ENCODE peak calls at places on chromosomes 5 and 9, in five cellular contexts. One of them, this sample, is unnamed. For H3K27me3, the result is how much of the 10 kb centered on the place peaks cover.

GRCh38 chr5:93576994-93577575 is 3.9 kb downstream of the NR2F1-AS1 start:
- DNase-seq in esophagus squamous epithelium: no peak
- DNase-seq in hepatocyte: no peak
- DNase-seq in heart right ventricle: no peak
- DNase-seq in HCT116: no peak
- DNase-seq in this sample: no peak

GRCh38 chr5:166509085-166509484 is 1782.4 kb upstream of the WWC1 start:
- DNase-seq in heart right ventricle: no peak
- DNase-seq in HCT116: no peak
- DNase-seq in hepatocyte: peak
- DNase-seq in esophagus squamous epithelium: no peak
- DNase-seq in this sample: no peak

GRCh38 chr5:176538505-176538806 is 1.3 kb upstream of the RNF44 start:
- DNase-seq in heart right ventricle: no peak
- DNase-seq in hepatocyte: peak
- DNase-seq in HCT116: no peak
- DNase-seq in esophagus squamous epithelium: no peak
- DNase-seq in this sample: no peak

GRCh38 chr9:122346478-122347347 is 24.1 kb upstream of the PTGS1 start:
- DNase-seq in heart right ventricle: peak
- DNase-seq in HCT116: no peak
- DNase-seq in hepatocyte: peak
- DNase-seq in esophagus squamous epithelium: no peak
- DNase-seq in this sample: peak

GRCh38 chr9:128416014-128416413 is 4.6 kb upstream of the CERCAM start:
- DNase-seq in heart right ventricle: no peak
- DNase-seq in esophagus squamous epithelium: no peak
- DNase-seq in HCT116: no peak
- DNase-seq in hepatocyte: no peak
- DNase-seq in this sample: no peak

GRCh38 chr5:59829389-59829788 is 64.1 kb downstream of the PDE4D start:
- DNase-seq in esophagus squamous epithelium: no peak
- DNase-seq in heart right ventricle: no peak
- DNase-seq in HCT116: no peak
- DNase-seq in hepatocyte: no peak
- DNase-seq in this sample: no peak

GRCh38 chr5:83388608-83389007 is 82.9 kb upstream of the VCAN start:
- DNase-seq in heart right ventricle: no peak
- DNase-seq in hepatocyte: peak
- DNase-seq in HCT116: no peak
- DNase-seq in esophagus squamous epithelium: no peak
- DNase-seq in this sample: no peak

GRCh38 chr5:159003045-159004030 is 96.4 kb downstream of the EBF1 start:
- DNase-seq in heart right ventricle: no peak
- DNase-seq in esophagus squamous epithelium: no peak
- DNase-seq in hepatocyte: peak
- DNase-seq in HCT116: no peak
- DNase-seq in this sample: no peak

GRCh38 chr9:19804431-19804830 is 15.6 kb upstream of the SLC24A2 start:
- DNase-seq in hepatocyte: no peak
- DNase-seq in HCT116: no peak
- DNase-seq in heart right ventricle: no peak
- DNase-seq in esophagus squamous epithelium: no peak
- DNase-seq in this sample: no peak

GRCh38 chr5:57736716-57737115 is 254.1 kb upstream of the ACTBL2 start:
- DNase-seq in esophagus squamous epithelium: no peak
- DNase-seq in HCT116: no peak
- DNase-seq in hepatocyte: no peak
- DNase-seq in heart right ventricle: no peak
- DNase-seq in this sample: no peak

GRCh38 chr5:93313672-93314071 is 267.3 kb downstream of the NR2F1-AS1 start:
- DNase-seq in HCT116: no peak
- DNase-seq in esophagus squamous epithelium: no peak
- DNase-seq in heart right ventricle: no peak
- DNase-seq in hepatocyte: no peak
- DNase-seq in this sample: no peak

GRCh38 chr9:61665829-61666228 is 476.0 kb downstream of the SPATA31A7 start:
- DNase-seq in heart right ventricle: no peak
- DNase-seq in esophagus squamous epithelium: no peak
- DNase-seq in HCT116: no peak
- DNase-seq in hepatocyte: no peak
- DNase-seq in this sample: no peak

GRCh38 chr5:108655750-108656450 is 91.8 kb upstream of the FER start:
- DNase-seq in HCT116: no peak
- DNase-seq in hepatocyte: peak
- DNase-seq in esophagus squamous epithelium: no peak
- DNase-seq in heart right ventricle: no peak
- DNase-seq in this sample: no peak

GRCh38 chr5:89315194-89315593 is 432.2 kb upstream of the MEF2C start:
- DNase-seq in hepatocyte: peak
- DNase-seq in esophagus squamous epithelium: no peak
- DNase-seq in heart right ventricle: no peak
- DNase-seq in HCT116: no peak
- DNase-seq in this sample: peak

GRCh38 chr9:134637696-134638502 is 3.7 kb upstream of the COL5A1 start:
- DNase-seq in heart right ventricle: no peak
- DNase-seq in hepatocyte: no peak
- DNase-seq in esophagus squamous epithelium: no peak
- DNase-seq in HCT116: no peak
- DNase-seq in this sample: peak

GRCh38 chr5:163915481-163915961 is 410.1 kb downstream of the MAT2B start:
- DNase-seq in HCT116: no peak
- DNase-seq in hepatocyte: peak
- DNase-seq in heart right ventricle: no peak
- DNase-seq in esophagus squamous epithelium: peak
- DNase-seq in this sample: peak

DNA sequence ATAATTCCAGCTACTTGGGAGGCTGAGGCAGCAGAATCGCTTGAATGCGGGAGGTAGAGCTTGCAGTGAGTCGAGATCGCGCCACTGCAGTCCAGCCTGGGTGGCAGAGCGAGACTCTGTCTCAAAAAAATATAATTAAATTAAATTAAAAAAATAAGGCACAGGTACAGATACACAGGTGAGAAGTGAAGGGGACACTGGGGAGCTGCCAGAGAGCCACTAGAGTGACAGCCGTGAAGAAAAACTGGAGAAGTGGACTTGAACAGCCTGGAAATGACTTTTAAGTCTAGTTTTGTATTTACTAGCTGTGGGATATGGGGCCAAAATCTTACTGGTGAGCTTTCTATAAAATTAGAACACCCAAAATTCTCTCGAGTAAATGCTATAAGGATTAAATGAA is 15.1 kb downstream of the EPB41L4B start:
- DNase-seq in esophagus squamous epithelium: no peak
- DNase-seq in HCT116: no peak
- DNase-seq in hepatocyte: no peak
- DNase-seq in heart right ventricle: no peak
- DNase-seq in this sample: no peak
- H3K27me3 ChIP-seq in esophagus squamous epithelium: half or more
- H3K27me3 ChIP-seq in HCT116: under half
- H3K27me3 ChIP-seq in hepatocyte: under half
- H3K27me3 ChIP-seq in heart right ventricle: under half
- H3K27me3 ChIP-seq in this sample: under half

DNA sequence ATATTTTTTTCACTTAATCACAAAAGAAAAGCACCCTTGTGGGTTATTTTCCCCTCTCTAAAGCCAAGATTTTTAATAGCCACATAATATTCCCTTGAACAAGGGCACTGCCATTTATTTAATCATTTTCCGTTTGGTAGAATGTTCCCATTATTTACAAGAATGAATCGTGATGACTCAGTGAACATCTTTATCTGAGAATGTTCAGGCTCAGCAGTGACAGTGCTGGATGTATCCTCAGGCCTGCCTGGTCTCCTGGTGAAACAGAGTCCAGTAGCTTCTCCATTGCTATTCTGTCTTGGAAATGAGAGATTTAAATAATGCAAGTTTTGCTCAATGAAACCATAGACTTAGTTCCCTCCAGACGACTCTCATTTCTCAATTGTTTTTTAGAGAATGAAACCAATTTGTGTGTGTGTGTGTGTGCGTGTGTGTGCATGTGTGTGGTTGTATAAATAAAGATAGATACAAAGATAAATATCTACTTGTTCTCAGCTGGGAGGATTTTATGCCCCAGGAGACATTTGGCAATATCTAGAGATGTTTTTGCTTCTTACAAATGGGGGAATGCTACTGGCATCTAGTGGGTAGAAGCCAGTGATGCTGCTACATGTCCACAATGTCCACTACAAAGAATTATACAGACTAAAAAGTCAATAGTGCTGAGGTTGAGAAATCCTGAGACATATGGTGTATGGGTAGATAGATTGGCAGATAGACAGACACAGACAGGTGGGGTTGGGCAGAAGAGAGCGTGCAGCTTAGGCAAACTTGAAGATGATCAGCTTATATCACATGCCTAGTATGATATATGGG is 55.0 kb downstream of the PAPPA start:
- DNase-seq in heart right ventricle: no peak
- DNase-seq in HCT116: no peak
- DNase-seq in esophagus squamous epithelium: no peak
- DNase-seq in hepatocyte: no peak
- DNase-seq in this sample: no peak
- TF ChIP-seq CTCF in heart right ventricle: no peak
- TF ChIP-seq CTCF in HCT116: no peak
- TF ChIP-seq CTCF in esophagus squamous epithelium: no peak
- TF ChIP-seq CTCF in hepatocyte: peak
- TF ChIP-seq CTCF in this sample: no peak

GRCh38 chr5:1930501-1930879 is 47.8 kb upstream of the IRX4 start:
- DNase-seq in esophagus squamous epithelium: no peak
- DNase-seq in hepatocyte: no peak
- DNase-seq in HCT116: no peak
- DNase-seq in heart right ventricle: no peak
- DNase-seq in this sample: no peak
- H3K27me3 ChIP-seq in esophagus squamous epithelium: under half
- H3K27me3 ChIP-seq in hepatocyte: under half
- H3K27me3 ChIP-seq in HCT116: under half
- H3K27me3 ChIP-seq in heart right ventricle: under half
- H3K27me3 ChIP-seq in this sample: under half

DNA sequence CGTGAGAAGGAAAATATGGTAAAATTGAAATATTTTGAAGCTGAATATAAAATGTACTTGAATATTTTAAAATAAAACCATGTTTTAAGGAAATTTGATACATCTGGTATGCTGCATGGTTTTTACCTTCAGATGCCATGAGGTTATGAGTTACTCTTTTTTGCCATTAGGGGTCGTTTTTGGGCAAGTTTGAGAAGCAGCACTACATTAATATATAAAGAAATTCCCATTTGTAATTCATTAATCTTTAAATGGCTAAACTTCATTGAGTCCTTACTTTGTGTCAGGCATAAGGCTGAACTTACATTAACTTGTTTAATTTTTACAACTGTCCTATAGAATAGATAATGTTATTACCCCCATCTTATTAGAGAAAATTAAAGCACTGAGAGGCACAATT is 152.3 kb downstream of the KDM4C start:
- DNase-seq in esophagus squamous epithelium: no peak
- DNase-seq in heart right ventricle: no peak
- DNase-seq in HCT116: no peak
- DNase-seq in hepatocyte: no peak
- DNase-seq in this sample: no peak
- TF ChIP-seq CTCF in esophagus squamous epithelium: no peak
- TF ChIP-seq CTCF in heart right ventricle: peak
- TF ChIP-seq CTCF in HCT116: peak
- TF ChIP-seq CTCF in hepatocyte: peak
- TF ChIP-seq CTCF in this sample: peak

GRCh38 chr5:144328505-144328904 is 157.8 kb downstream of the KCTD16 start:
- DNase-seq in esophagus squamous epithelium: no peak
- DNase-seq in hepatocyte: no peak
- DNase-seq in heart right ventricle: no peak
- DNase-seq in HCT116: no peak
- DNase-seq in this sample: no peak

GRCh38 chr5:144331361-144331760 is 160.7 kb downstream of the KCTD16 start:
- DNase-seq in heart right ventricle: no peak
- DNase-seq in hepatocyte: no peak
- DNase-seq in HCT116: no peak
- DNase-seq in esophagus squamous epithelium: no peak
- DNase-seq in this sample: no peak

GRCh38 chr5:144328980-144329379 is 158.3 kb downstream of the KCTD16 start:
- DNase-seq in hepatocyte: no peak
- DNase-seq in HCT116: no peak
- DNase-seq in esophagus squamous epithelium: no peak
- DNase-seq in heart right ventricle: no peak
- DNase-seq in this sample: no peak

GRCh38 chr5:144325532-144325931 is 154.9 kb downstream of the KCTD16 start:
- DNase-seq in hepatocyte: no peak
- DNase-seq in esophagus squamous epithelium: no peak
- DNase-seq in heart right ventricle: no peak
- DNase-seq in HCT116: no peak
- DNase-seq in this sample: no peak
- H3K27me3 ChIP-seq in hepatocyte: under half
- H3K27me3 ChIP-seq in esophagus squamous epithelium: under half
- H3K27me3 ChIP-seq in heart right ventricle: under half
- H3K27me3 ChIP-seq in HCT116: under half
- H3K27me3 ChIP-seq in this sample: under half

DNA sequence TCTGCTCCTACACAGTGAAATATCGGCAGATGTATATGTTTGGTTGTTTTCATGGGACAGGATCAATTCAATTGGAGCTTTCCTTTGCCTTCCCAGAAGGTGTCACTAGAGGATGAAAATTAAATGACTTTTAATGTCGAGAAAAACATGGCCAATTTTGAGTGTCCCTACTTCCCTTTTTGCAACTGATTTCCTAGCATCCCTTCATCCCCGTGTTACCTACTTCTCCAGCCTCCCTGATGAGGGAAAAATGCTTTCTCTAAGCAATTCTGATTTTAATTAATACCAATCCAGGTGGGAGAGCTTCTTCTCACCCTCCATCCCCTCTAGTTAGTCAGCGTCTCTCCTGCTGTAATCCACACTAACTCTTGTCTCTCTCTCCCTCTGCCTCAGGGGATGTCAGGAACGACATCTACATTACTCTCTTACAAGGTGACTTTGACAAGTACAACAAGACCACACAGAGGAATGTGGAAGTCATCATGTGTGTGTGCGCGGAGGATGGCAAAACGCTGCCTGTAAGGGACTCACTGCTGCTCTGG is 64.9 kb downstream of the DOCK2 start:
- DNase-seq in heart right ventricle: no peak
- DNase-seq in esophagus squamous epithelium: no peak
- DNase-seq in hepatocyte: peak
- DNase-seq in HCT116: no peak
- DNase-seq in this sample: no peak
- TF ChIP-seq CTCF in heart right ventricle: peak
- TF ChIP-seq CTCF in esophagus squamous epithelium: no peak
- TF ChIP-seq CTCF in hepatocyte: peak
- TF ChIP-seq CTCF in HCT116: peak
- TF ChIP-seq CTCF in this sample: no peak

GRCh38 chr5:33153373-33153772 is 287.4 kb upstream of the TARS1 start:
- DNase-seq in esophagus squamous epithelium: no peak
- DNase-seq in HCT116: no peak
- DNase-seq in heart right ventricle: no peak
- DNase-seq in hepatocyte: no peak
- DNase-seq in this sample: no peak
- H3K27me3 ChIP-seq in esophagus squamous epithelium: under half
- H3K27me3 ChIP-seq in HCT116: under half
- H3K27me3 ChIP-seq in heart right ventricle: under half
- H3K27me3 ChIP-seq in hepatocyte: under half
- H3K27me3 ChIP-seq in this sample: under half